ENCODE peak calls at places on chromosomes 4 and X, in five cellular contexts. One of them, this sample, is unnamed.

GRCh38 chrX:116873678-116874077 is 410.9 kb upstream of the CT83 start:
- DNase-seq in pancreas: no peak
- DNase-seq in testis: no peak
- DNase-seq in mammary epithelial cell: peak
- DNase-seq in HAP-1: no peak
- DNase-seq in this sample: no peak

GRCh38 chr4:37383579-37384229 is 139.2 kb downstream of the NWD2 start:
- DNase-seq in pancreas: no peak
- DNase-seq in mammary epithelial cell: peak
- DNase-seq in HAP-1: peak
- DNase-seq in testis: peak
- DNase-seq in this sample: no peak

GRCh38 chr4:6917445-6918241 is 8.0 kb downstream of the TBC1D14 start:
- DNase-seq in pancreas: peak
- DNase-seq in mammary epithelial cell: no peak
- DNase-seq in testis: peak
- DNase-seq in HAP-1: peak
- DNase-seq in this sample: no peak

GRCh38 chrX:134377537-134377936 is 82.4 kb upstream of the HPRT1 start:
- DNase-seq in mammary epithelial cell: peak
- DNase-seq in HAP-1: peak
- DNase-seq in pancreas: peak
- DNase-seq in testis: peak
- DNase-seq in this sample: peak

GRCh38 chr4:80180743-80181142 is 16.6 kb upstream of the PRDM8 start:
- DNase-seq in testis: no peak
- DNase-seq in mammary epithelial cell: no peak
- DNase-seq in pancreas: no peak
- DNase-seq in HAP-1: no peak
- DNase-seq in this sample: no peak

GRCh38 chr4:4685810-4686209 is 144.0 kb upstream of the STX18 start:
- DNase-seq in HAP-1: no peak
- DNase-seq in pancreas: no peak
- DNase-seq in testis: no peak
- DNase-seq in mammary epithelial cell: no peak
- DNase-seq in this sample: no peak

GRCh38 chrX:112837531-112837930 is 3.1 kb downstream of the AMOT start:
- DNase-seq in pancreas: no peak
- DNase-seq in testis: no peak
- DNase-seq in mammary epithelial cell: no peak
- DNase-seq in HAP-1: no peak
- DNase-seq in this sample: no peak

GRCh38 chrX:80432863-80433262 is 12.6 kb downstream of the TENT5D start:
- DNase-seq in testis: no peak
- DNase-seq in mammary epithelial cell: no peak
- DNase-seq in HAP-1: no peak
- DNase-seq in pancreas: no peak
- DNase-seq in this sample: no peak

GRCh38 chrX:53373307-53373706 is 49.1 kb downstream of the SMC1A start:
- DNase-seq in testis: no peak
- DNase-seq in HAP-1: no peak
- DNase-seq in pancreas: no peak
- DNase-seq in mammary epithelial cell: no peak
- DNase-seq in this sample: no peak

GRCh38 chr4:121484633-121485032 is 103.8 kb upstream of the QRFPR start:
- DNase-seq in mammary epithelial cell: peak
- DNase-seq in testis: peak
- DNase-seq in pancreas: no peak
- DNase-seq in HAP-1: peak
- DNase-seq in this sample: no peak

GRCh38 chr4:158936238-158936637 is 166.6 kb upstream of the RAPGEF2 start:
- DNase-seq in testis: no peak
- DNase-seq in mammary epithelial cell: no peak
- DNase-seq in pancreas: no peak
- DNase-seq in HAP-1: no peak
- DNase-seq in this sample: no peak

GRCh38 chrX:70808942-70809940 is 99.3 kb downstream of the TEX11 start:
- DNase-seq in HAP-1: no peak
- DNase-seq in pancreas: no peak
- DNase-seq in testis: no peak
- DNase-seq in mammary epithelial cell: no peak
- DNase-seq in this sample: no peak

GRCh38 chrX:124217289-124218251 is 114.9 kb upstream of the TEX13D start:
- DNase-seq in testis: peak
- DNase-seq in HAP-1: peak
- DNase-seq in pancreas: no peak
- DNase-seq in mammary epithelial cell: peak
- DNase-seq in this sample: no peak

GRCh38 chr4:27787195-27787594 is 926.6 kb downstream of the STIM2 start:
- DNase-seq in pancreas: no peak
- DNase-seq in mammary epithelial cell: peak
- DNase-seq in HAP-1: no peak
- DNase-seq in testis: no peak
- DNase-seq in this sample: no peak

GRCh38 chrX:15645266-15645665 is 19.3 kb downstream of the CLTRN start:
- DNase-seq in HAP-1: peak
- DNase-seq in mammary epithelial cell: no peak
- DNase-seq in testis: no peak
- DNase-seq in pancreas: no peak
- DNase-seq in this sample: no peak

GRCh38 chrX:147912093-147912801 is 528 bp downstream of the FMR1 start:
- DNase-seq in testis: peak
- DNase-seq in pancreas: peak
- DNase-seq in mammary epithelial cell: peak
- DNase-seq in HAP-1: peak
- DNase-seq in this sample: no peak

GRCh38 chr4:74370912-74371311 is 6.0 kb downstream of the EREG start:
- DNase-seq in HAP-1: peak
- DNase-seq in testis: peak
- DNase-seq in mammary epithelial cell: peak
- DNase-seq in pancreas: no peak
- DNase-seq in this sample: peak

GRCh38 chrX:42143866-42144592 is 220.7 kb upstream of the CASK start:
- DNase-seq in HAP-1: no peak
- DNase-seq in testis: no peak
- DNase-seq in mammary epithelial cell: no peak
- DNase-seq in pancreas: no peak
- DNase-seq in this sample: no peak

GRCh38 chr4:25792200-25792791 is 70.5 kb downstream of the SEL1L3 start:
- DNase-seq in HAP-1: peak
- DNase-seq in pancreas: peak
- DNase-seq in testis: peak
- DNase-seq in mammary epithelial cell: no peak
- DNase-seq in this sample: no peak

GRCh38 chr4:156923525-156923924 is 48.1 kb downstream of the PDGFC start:
- DNase-seq in pancreas: no peak
- DNase-seq in HAP-1: no peak
- DNase-seq in mammary epithelial cell: peak
- DNase-seq in testis: no peak
- DNase-seq in this sample: no peak

GRCh38 chr4:71260544-71260943 is 78.3 kb upstream of the SLC4A4 start:
- DNase-seq in HAP-1: no peak
- DNase-seq in testis: no peak
- DNase-seq in pancreas: no peak
- DNase-seq in mammary epithelial cell: no peak
- DNase-seq in this sample: no peak

GRCh38 chrX:96182366-96182765 is 502.3 kb upstream of the DIAPH2 start:
- DNase-seq in mammary epithelial cell: peak
- DNase-seq in pancreas: no peak
- DNase-seq in testis: peak
- DNase-seq in HAP-1: peak
- DNase-seq in this sample: peak

GRCh38 chrX:24378706-24379105 is 18.3 kb downstream of the SUPT20HL1 start:
- DNase-seq in HAP-1: no peak
- DNase-seq in mammary epithelial cell: no peak
- DNase-seq in pancreas: no peak
- DNase-seq in testis: no peak
- DNase-seq in this sample: no peak

GRCh38 chr4:39637572-39638357 is 900 bp downstream of the SMIM14 start:
- DNase-seq in mammary epithelial cell: peak
- DNase-seq in testis: peak
- DNase-seq in pancreas: peak
- DNase-seq in HAP-1: peak
- DNase-seq in this sample: peak

GRCh38 chrX:153667931-153668396 is 5.6 kb downstream of the PNCK start:
- DNase-seq in pancreas: peak
- DNase-seq in mammary epithelial cell: peak
- DNase-seq in testis: peak
- DNase-seq in HAP-1: peak
- DNase-seq in this sample: no peak

GRCh38 chr4:24473309-24473721 is 111.0 kb downstream of the DHX15 start:
- DNase-seq in HAP-1: peak
- DNase-seq in mammary epithelial cell: peak
- DNase-seq in pancreas: peak
- DNase-seq in testis: peak
- DNase-seq in this sample: no peak

GRCh38 chrX:16838202-16839066 is 31.7 kb downstream of the RBBP7 start:
- DNase-seq in HAP-1: no peak
- DNase-seq in pancreas: no peak
- DNase-seq in mammary epithelial cell: peak
- DNase-seq in testis: no peak
- DNase-seq in this sample: no peak

GRCh38 chrX:109842611-109843010 is 109.6 kb upstream of the ACSL4 start:
- DNase-seq in testis: no peak
- DNase-seq in mammary epithelial cell: no peak
- DNase-seq in HAP-1: no peak
- DNase-seq in pancreas: no peak
- DNase-seq in this sample: no peak

GRCh38 chrX:155027509-155028066 is 944 bp downstream of the FUNDC2 start:
- DNase-seq in pancreas: no peak
- DNase-seq in mammary epithelial cell: peak
- DNase-seq in HAP-1: peak
- DNase-seq in testis: peak
- DNase-seq in this sample: peak

GRCh38 chrX:103663921-103664320 is 22.6 kb downstream of the MORF4L2 start:
- DNase-seq in testis: no peak
- DNase-seq in pancreas: no peak
- DNase-seq in HAP-1: no peak
- DNase-seq in mammary epithelial cell: no peak
- DNase-seq in this sample: no peak
- H3K4me3 ChIP-seq in testis: no peak
- H3K4me3 ChIP-seq in pancreas: no peak
- H3K4me3 ChIP-seq in HAP-1: no peak
- H3K4me3 ChIP-seq in mammary epithelial cell: no peak
- H3K4me3 ChIP-seq in this sample: no peak

DNA sequence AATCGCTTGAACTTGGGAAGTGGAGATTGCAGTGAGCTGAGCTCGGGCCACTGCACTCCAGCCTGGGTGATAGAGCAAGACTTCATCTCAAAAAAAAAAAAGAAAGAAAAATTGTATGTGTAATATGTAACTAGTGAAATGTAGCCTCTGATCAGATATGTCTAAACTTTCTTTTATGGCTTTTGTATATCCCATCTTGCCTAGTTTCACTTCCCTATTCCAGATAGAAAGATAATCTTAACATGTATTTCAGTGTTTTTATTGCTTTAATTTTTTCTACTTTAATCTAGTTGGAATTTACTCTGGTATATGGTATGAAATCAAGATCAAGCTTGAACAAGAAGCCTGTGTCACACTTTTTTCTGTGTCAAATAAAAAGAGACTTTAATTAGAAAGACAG is 1.9 kb upstream of the ZNF41 start:
- DNase-seq in mammary epithelial cell: no peak
- DNase-seq in testis: no peak
- DNase-seq in pancreas: no peak
- DNase-seq in HAP-1: no peak
- DNase-seq in this sample: no peak
- H3K4me3 ChIP-seq in mammary epithelial cell: no peak
- H3K4me3 ChIP-seq in testis: no peak
- H3K4me3 ChIP-seq in pancreas: no peak
- H3K4me3 ChIP-seq in HAP-1: peak
- H3K4me3 ChIP-seq in this sample: peak

GRCh38 chrX:10755477-10756334 is 135.3 kb upstream of the MID1 start:
- DNase-seq in mammary epithelial cell: no peak
- DNase-seq in pancreas: peak
- DNase-seq in testis: peak
- DNase-seq in HAP-1: peak
- DNase-seq in this sample: no peak
- H3K4me3 ChIP-seq in mammary epithelial cell: no peak
- H3K4me3 ChIP-seq in pancreas: no peak
- H3K4me3 ChIP-seq in testis: no peak
- H3K4me3 ChIP-seq in HAP-1: no peak
- H3K4me3 ChIP-seq in this sample: no peak

DNA sequence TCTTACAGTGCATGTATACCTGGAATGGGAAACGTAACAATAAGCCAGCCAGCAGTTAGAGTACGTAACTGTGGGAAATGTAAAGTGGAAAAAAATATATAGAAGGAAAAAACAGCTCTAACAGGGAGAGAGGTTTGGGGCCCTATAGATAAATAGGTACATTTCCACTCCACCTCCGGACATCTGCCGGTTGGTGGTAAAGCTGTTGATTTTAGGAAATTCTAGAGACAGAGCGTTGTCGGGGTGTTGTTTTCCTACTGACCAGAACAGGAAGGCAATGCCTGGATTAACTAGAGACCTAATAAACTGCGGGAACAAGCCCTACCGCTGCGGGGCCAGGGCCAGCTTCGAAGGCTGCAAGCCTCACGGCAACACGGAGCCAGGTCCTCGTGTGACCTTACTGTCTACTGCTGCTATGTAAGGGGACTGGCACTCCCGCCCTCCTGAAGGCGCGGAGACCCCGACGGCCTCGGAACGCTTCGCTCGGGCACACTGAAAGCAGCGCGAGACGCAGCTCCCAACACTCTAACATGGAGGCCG is 757 bp upstream of the CDKN2AIP start:
- DNase-seq in mammary epithelial cell: no peak
- DNase-seq in HAP-1: peak
- DNase-seq in pancreas: no peak
- DNase-seq in testis: peak
- DNase-seq in this sample: no peak
- H3K4me3 ChIP-seq in mammary epithelial cell: peak
- H3K4me3 ChIP-seq in HAP-1: peak
- H3K4me3 ChIP-seq in pancreas: peak
- H3K4me3 ChIP-seq in testis: peak
- H3K4me3 ChIP-seq in this sample: peak

DNA sequence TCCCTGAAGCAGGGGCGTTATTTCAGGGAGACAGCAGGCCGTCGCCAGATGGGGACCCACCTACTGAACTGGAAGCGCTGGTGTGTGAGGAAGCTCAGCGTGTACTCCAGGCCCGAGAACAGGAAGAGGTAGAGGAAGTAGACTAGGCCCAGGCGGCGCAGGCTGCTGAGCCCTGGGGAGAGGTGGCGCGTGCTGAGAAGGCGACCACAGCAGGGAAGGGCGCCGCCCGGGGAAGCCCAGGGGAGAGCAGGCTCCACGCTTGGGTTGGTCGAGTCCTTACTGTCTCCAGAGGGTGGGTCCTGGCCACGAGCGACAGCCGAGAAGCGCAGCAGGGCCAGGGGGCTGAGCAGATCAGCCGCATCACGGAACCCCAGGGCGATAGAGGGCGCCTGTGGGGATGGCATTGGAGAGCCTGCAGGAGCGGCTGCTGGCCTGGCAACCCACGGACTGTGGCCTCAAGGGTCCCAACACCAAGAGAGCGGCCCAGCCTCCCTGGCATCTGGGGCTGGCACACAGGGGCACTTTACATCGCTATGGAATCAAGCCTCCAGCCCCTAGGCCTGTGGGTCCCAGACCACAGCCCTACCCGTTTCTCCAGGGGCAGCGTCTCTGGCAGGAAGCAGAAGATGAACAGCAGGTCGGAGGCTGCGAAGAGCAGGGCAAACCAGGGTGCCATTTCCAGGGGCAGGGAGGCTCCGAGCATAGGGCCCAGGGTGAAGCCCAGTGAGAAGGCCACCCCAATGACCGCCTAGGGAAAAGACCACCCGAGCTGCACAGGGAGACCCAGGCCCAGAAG is 31.2 kb downstream of the NOP14 start:
- DNase-seq in mammary epithelial cell: no peak
- DNase-seq in HAP-1: no peak
- DNase-seq in pancreas: no peak
- DNase-seq in testis: no peak
- DNase-seq in this sample: no peak
- H3K4me3 ChIP-seq in mammary epithelial cell: no peak
- H3K4me3 ChIP-seq in HAP-1: no peak
- H3K4me3 ChIP-seq in pancreas: no peak
- H3K4me3 ChIP-seq in testis: no peak
- H3K4me3 ChIP-seq in this sample: no peak

This sample was measured in SK-N-MC.